ENCODE peak calls at places on chromosomes 12 and 14, in four cellular contexts. D is body of pancreas, J is suprapubic skin, P is heart left ventricle. V is an unnamed sample.
A peak's percentile ranks its signal among the peaks of the same experiment; 100 is the strongest.

GRCh38 chr12:130104114-130104513 is 58.1 kb upstream of the FZD10 start:
- DNase-seq in D (no peak), J (no peak), P (no peak), V (no peak)

GRCh38 chr14:56116128-56116900 is 1.9 kb upstream of the PELI2 start:
- DNase-seq in D (no peak), J (no peak), P (no peak), V (no peak)

GRCh38 chr12:112190626-112191025 is 65.3 kb downstream of the TRAFD1 start:
- DNase-seq in D (peak; percentile 61), J (no peak), P (no peak), V (no peak)

GRCh38 chr12:18296201-18296908 is 35.0 kb downstream of the PIK3C2G start:
- DNase-seq in D (no peak), J (no peak), P (no peak), V (no peak)

GRCh38 chr12:63955831-63956685 is 111.6 kb downstream of the SRGAP1 start:
- DNase-seq in D (peak; percentile 61), J (no peak), P (no peak), V (no peak)

GRCh38 chr12:8948711-8949524 is 527 bp downstream of the M6PR start:
- DNase-seq in D (no peak), J (no peak), P (no peak), V (peak; percentile 12)

GRCh38 chr12:65755596-65755978 is 68.7 kb upstream of the HMGA2 start:
- DNase-seq in D (no peak), J (no peak), P (no peak), V (no peak)

GRCh38 chr12:106299193-106299794 is 3.2 kb upstream of the TCP11L2 start:
- DNase-seq in D (no peak), J (no peak), P (no peak), V (no peak)

GRCh38 chr14:80576401-80576800 is 365.1 kb upstream of the DIO2 start:
- DNase-seq in D (no peak), J (no peak), P (no peak), V (no peak)

GRCh38 chr14:68753696-68754095 is 39.2 kb downstream of the ZFP36L1 start:
- DNase-seq in D (no peak), J (no peak), P (no peak), V (no peak)

GRCh38 chr12:106189341-106189740 is 50.6 kb upstream of the NUAK1 start:
- DNase-seq in D (no peak), J (no peak), P (no peak), V (no peak)

GRCh38 chr12:58671196-58671595 is 249.1 kb downstream of the LRIG3 start:
- DNase-seq in D (no peak), J (no peak), P (no peak), V (no peak)

GRCh38 chr14:28436821-28437220 is 329.8 kb upstream of the FOXG1 start:
- DNase-seq in D (no peak), J (no peak), P (no peak), V (no peak)

GRCh38 chr14:98233656-98234055 is 1038.3 kb downstream of the BCL11B start:
- DNase-seq in D (no peak), J (no peak), P (no peak), V (no peak)

GRCh38 chr12:132783917-132784531 is 22.4 kb upstream of the ANKLE2 start:
- DNase-seq in D (no peak), J (no peak), P (no peak), V (no peak)

GRCh38 chr12:59736786-59737185 is 141.0 kb downstream of the SLC16A7 start:
- DNase-seq in D (peak; percentile 45), J (no peak), P (no peak), V (peak; percentile 10)

GRCh38 chr14:54743382-54743781 is 159.2 kb downstream of the GCH1 start:
- DNase-seq in D (no peak), J (no peak), P (no peak), V (no peak)

GRCh38 chr14:105294142-105294597 is 6.6 kb downstream of the BRF1 start:
- DNase-seq in D (peak; percentile 48), J (no peak), P (peak; percentile 82), V (no peak)

GRCh38 chr12:24742378-24742777 is 206.5 kb downstream of the BCAT1 start:
- DNase-seq in D (no peak), J (no peak), P (peak; percentile 47), V (no peak)

GRCh38 chr12:121334513-121335343 is 17.5 kb downstream of the ANAPC5 start:
- DNase-seq in D (peak; percentile 40), J (no peak), P (no peak), V (peak; percentile 49)

GRCh38 chr14:20655851-20656250 is 14.4 kb upstream of the OR6S1 start:
- DNase-seq in D (no peak), J (no peak), P (no peak), V (no peak)

GRCh38 chr12:127479256-127479655 is 787.7 kb upstream of the TMEM132C start:
- DNase-seq in D (no peak), J (no peak), P (no peak), V (no peak)

GRCh38 chr12:100401660-100402059 is 44.8 kb downstream of the SLC17A8 start:
- DNase-seq in D (no peak), J (no peak), P (no peak), V (no peak)

GRCh38 chr12:96156211-96156610 is 38.0 kb upstream of the ELK3 start:
- DNase-seq in D (no peak), J (no peak), P (no peak), V (no peak)

GRCh38 chr12:124321040-124321481 is 26.2 kb downstream of the RFLNA start:
- DNase-seq in D (peak; percentile 68), J (no peak), P (peak; percentile 58), V (peak; percentile 80)

GRCh38 chr12:112401054-112401453 is 8.4 kb downstream of the RPL6 start:
- DNase-seq in D (no peak), J (no peak), P (no peak), V (no peak)

GRCh38 chr14:25868521-25869314 is 729.1 kb downstream of the NOVA1 start:
- DNase-seq in D (no peak), J (no peak), P (no peak), V (no peak)

DNA sequence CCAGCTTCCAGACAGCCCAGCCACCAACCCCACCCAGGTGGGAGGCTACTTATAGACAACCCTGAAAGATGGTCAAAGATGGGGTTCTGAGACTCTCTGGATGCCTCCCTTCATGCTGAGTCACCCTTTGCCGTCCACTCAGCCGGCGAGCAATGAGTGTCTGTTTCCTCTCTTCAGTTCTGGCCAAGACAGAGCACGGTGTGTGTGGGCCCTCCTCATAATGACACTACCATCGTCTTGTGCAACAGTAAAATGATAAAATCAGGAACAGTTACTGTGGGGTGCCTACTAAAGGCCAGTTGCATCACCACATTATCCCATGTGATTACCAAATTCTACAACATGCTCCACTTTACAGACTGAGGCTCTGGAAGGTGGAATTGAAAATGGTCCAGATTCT is 7.0 kb upstream of the BDKRB1 start:
- DNase-seq in D (no peak), J (no peak), P (no peak), V (no peak)
- TF ChIP-seq POLR2A in D (no peak), J (no peak), P (no peak), V (no peak)

DNA sequence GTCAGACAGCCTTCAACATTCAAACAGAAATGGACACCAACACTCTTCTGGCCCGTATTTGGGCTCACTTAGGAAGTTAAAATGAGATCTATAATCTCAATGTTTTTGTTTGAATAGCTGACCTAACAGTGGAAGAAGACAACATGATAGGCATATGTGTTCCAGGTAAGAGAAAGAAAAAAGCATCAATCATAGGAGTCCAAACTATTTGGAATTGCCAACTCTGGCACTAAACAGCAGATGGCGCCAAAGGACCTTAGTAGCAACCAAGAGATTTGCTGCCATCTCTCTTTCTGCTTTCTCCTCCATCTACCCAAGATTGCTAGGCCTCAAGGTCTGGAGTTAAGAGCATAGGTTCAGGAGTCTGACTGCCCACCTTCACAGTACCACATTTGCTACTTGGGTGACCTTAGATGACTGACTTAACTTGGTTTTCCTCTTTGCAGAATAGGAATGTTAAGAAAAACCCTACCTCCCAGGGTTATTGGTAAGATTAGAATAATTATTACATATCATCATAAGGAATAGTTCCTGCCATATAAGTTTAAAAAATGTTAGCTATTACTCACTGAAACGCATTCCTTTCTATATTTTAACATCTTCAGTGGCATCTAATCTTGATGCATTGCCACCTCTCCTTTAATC is 30.2 kb downstream of the PEX5 start:
- DNase-seq in D (peak; percentile 81), J (no peak), P (peak; percentile 69), V (peak; percentile 11)
- TF ChIP-seq POLR2A in D (no peak), J (no peak), P (no peak), V (no peak)

GRCh38 chr12:48680861-48681260 is 1.2 kb downstream of the KANSL2 start:
- DNase-seq in D (no peak), J (no peak), P (no peak), V (no peak)

GRCh38 chr12:48681416-48681737 is 661 bp downstream of the KANSL2 start:
- DNase-seq in D (no peak), J (no peak), P (no peak), V (no peak)

GRCh38 chr12:48682927-48683326 is 889 bp upstream of the KANSL2 start:
- DNase-seq in D (no peak), J (no peak), P (no peak), V (no peak)

GRCh38 chr12:48683534-48683933 is 1.5 kb upstream of the KANSL2 start:
- DNase-seq in D (no peak), J (no peak), P (no peak), V (no peak)

GRCh38 chr12:48681738-48682532 is at the start of gene KANSL2:
- DNase-seq in D (peak; percentile 99), J (peak; percentile 100), P (peak; percentile 99), V (peak; percentile 93)
- TF ChIP-seq POLR2A in D (peak; percentile 99), J (peak; percentile 99), P (peak; percentile 99), V (peak; percentile 98)

DNA sequence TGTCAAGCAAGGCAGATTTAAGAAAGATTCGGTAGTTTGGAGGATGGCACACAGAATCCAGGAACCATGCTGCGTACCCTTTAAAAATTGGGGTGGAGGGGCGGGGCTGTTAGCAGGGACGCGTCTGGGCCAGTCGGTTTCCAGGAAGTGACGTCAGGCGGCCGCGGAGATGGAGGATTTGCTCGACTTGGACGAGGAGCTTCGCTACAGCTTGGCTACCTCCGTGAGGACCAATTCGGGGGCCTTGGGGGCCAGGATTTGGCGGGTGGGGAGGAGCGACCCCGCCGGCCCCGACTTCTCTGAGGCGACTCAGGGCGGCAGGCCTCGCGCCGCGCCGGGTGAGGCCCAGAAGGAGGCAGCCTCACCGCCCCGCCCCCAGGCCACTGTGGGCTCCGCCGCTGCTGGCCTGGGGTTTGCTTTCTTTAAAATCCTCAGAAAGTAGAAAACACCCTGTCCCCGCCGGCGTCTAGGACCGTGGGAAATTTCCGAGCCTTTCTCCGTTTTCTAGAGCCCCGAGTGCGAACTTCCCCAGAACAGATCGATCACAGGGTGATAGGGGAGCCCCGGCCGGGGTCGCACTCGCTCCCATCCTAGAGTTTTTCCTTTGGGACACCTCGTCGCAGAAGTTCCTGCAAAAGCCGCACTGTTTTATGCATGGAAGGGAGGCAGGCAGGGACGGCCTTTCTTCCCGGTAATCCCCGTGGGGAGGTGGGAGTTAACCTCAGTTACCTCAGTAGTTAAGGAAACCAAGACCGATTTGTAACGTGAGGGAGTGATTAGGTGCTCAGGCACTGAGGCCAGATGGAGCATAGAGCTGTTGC is at the start of gene IFT43:
- DNase-seq in D (peak; percentile 88), J (peak; percentile 97), P (peak; percentile 93), V (peak; percentile 67)
- TF ChIP-seq POLR2A in D (peak; percentile 64), J (peak; percentile 38), P (peak; percentile 30), V (no peak)

GRCh38 chr12:26125451-26126339 is 858 bp upstream of the BHLHE41 start:
- DNase-seq in D (peak; percentile 90), J (peak; percentile 89), P (peak; percentile 81), V (peak; percentile 88)

GRCh38 chr12:26123482-26123980 is 1.3 kb downstream of the BHLHE41 start:
- DNase-seq in D (no peak), J (no peak), P (no peak), V (no peak)

GRCh38 chr12:26126340-26127284 is 1.8 kb upstream of the BHLHE41 start:
- DNase-seq in D (peak; percentile 86), J (peak; percentile 92), P (peak; percentile 90), V (peak; percentile 72)

GRCh38 chr12:26122681-26123481 is 2.0 kb downstream of the BHLHE41 start:
- DNase-seq in D (peak; percentile 68), J (peak; percentile 83), P (peak; percentile 70), V (peak; percentile 48)

GRCh38 chr12:26124491-26125450 is at the start of gene BHLHE41:
- DNase-seq in D (peak; percentile 86), J (peak; percentile 88), P (peak; percentile 85), V (no peak)
- TF ChIP-seq POLR2A in D (peak; percentile 88), J (no peak), P (peak; percentile 39), V (no peak)

V was measured in H54.